ENCODE peak calls at places on chromosome 18, in four cellular contexts. One of them, this sample, is unnamed.

GRCh38 chr18:26215247-26215970 is 10.8 kb upstream of the TAF4B start:
- DNase-seq in MM.1S: peak; percentile 73
- DNase-seq in NCI-H748 treated with DMSO at 0.1 percent for 48 hours: no peak
- DNase-seq in GM04504: no peak
- DNase-seq in this sample: no peak

GRCh38 chr18:76490701-76491171 is 4.3 kb downstream of the ZNF516 start:
- DNase-seq in MM.1S: peak; percentile 50
- DNase-seq in NCI-H748 treated with DMSO at 0.1 percent for 48 hours: peak; percentile 23
- DNase-seq in GM04504: no peak
- DNase-seq in this sample: no peak

GRCh38 chr18:2306641-2307040 is 264.7 kb downstream of the METTL4 start:
- DNase-seq in MM.1S: no peak
- DNase-seq in NCI-H748 treated with DMSO at 0.1 percent for 48 hours: no peak
- DNase-seq in GM04504: no peak
- DNase-seq in this sample: no peak

GRCh38 chr18:56248613-56249235 is 389.7 kb downstream of the TXNL1 start:
- DNase-seq in MM.1S: peak; percentile 76
- DNase-seq in NCI-H748 treated with DMSO at 0.1 percent for 48 hours: no peak
- DNase-seq in GM04504: no peak
- DNase-seq in this sample: no peak

GRCh38 chr18:59383831-59384230 is 24.8 kb upstream of the LMAN1 start:
- DNase-seq in MM.1S: no peak
- DNase-seq in NCI-H748 treated with DMSO at 0.1 percent for 48 hours: peak; percentile 92
- DNase-seq in GM04504: no peak
- DNase-seq in this sample: no peak

GRCh38 chr18:76450912-76451421 is 44.1 kb downstream of the ZNF516 start:
- DNase-seq in MM.1S: no peak
- DNase-seq in NCI-H748 treated with DMSO at 0.1 percent for 48 hours: no peak
- DNase-seq in GM04504: no peak
- DNase-seq in this sample: peak; percentile 21

GRCh38 chr18:5543854-5544389 is at the start of gene EPB41L3:
- DNase-seq in MM.1S: no peak
- DNase-seq in NCI-H748 treated with DMSO at 0.1 percent for 48 hours: no peak
- DNase-seq in GM04504: no peak
- DNase-seq in this sample: no peak

GRCh38 chr18:44066541-44066940 is 614.1 kb upstream of the SETBP1 start:
- DNase-seq in MM.1S: no peak
- DNase-seq in NCI-H748 treated with DMSO at 0.1 percent for 48 hours: no peak
- DNase-seq in GM04504: no peak
- DNase-seq in this sample: no peak

GRCh38 chr18:22032392-22032961 is 136.9 kb upstream of the GATA6 start:
- DNase-seq in MM.1S: no peak
- DNase-seq in NCI-H748 treated with DMSO at 0.1 percent for 48 hours: no peak
- DNase-seq in GM04504: peak; percentile 51
- DNase-seq in this sample: no peak

GRCh38 chr18:78506031-78506461 is 473.6 kb upstream of the SALL3 start:
- DNase-seq in MM.1S: no peak
- DNase-seq in NCI-H748 treated with DMSO at 0.1 percent for 48 hours: no peak
- DNase-seq in GM04504: no peak
- DNase-seq in this sample: no peak

GRCh38 chr18:41758534-41758933 is 196.5 kb upstream of the PIK3C3 start:
- DNase-seq in MM.1S: no peak
- DNase-seq in NCI-H748 treated with DMSO at 0.1 percent for 48 hours: no peak
- DNase-seq in GM04504: no peak
- DNase-seq in this sample: no peak

GRCh38 chr18:44679912-44680270 is 797 bp upstream of the SETBP1 start:
- DNase-seq in MM.1S: peak; percentile 60
- DNase-seq in NCI-H748 treated with DMSO at 0.1 percent for 48 hours: peak; percentile 61
- DNase-seq in GM04504: no peak
- DNase-seq in this sample: peak; percentile 63

GRCh38 chr18:63307555-63308200 is 11.9 kb downstream of the BCL2 start:
- DNase-seq in MM.1S: no peak
- DNase-seq in NCI-H748 treated with DMSO at 0.1 percent for 48 hours: no peak
- DNase-seq in GM04504: no peak
- DNase-seq in this sample: no peak

GRCh38 chr18:2894841-2895370 is 48.1 kb downstream of the EMILIN2 start:
- DNase-seq in MM.1S: no peak
- DNase-seq in NCI-H748 treated with DMSO at 0.1 percent for 48 hours: no peak
- DNase-seq in GM04504: no peak
- DNase-seq in this sample: no peak

GRCh38 chr18:7921938-7922587 is 354.9 kb downstream of the PTPRM start:
- DNase-seq in MM.1S: no peak
- DNase-seq in NCI-H748 treated with DMSO at 0.1 percent for 48 hours: no peak
- DNase-seq in GM04504: peak; percentile 20
- DNase-seq in this sample: no peak

GRCh38 chr18:79317718-79318117 is 78.0 kb upstream of the NFATC1 start:
- DNase-seq in MM.1S: no peak
- DNase-seq in NCI-H748 treated with DMSO at 0.1 percent for 48 hours: no peak
- DNase-seq in GM04504: no peak
- DNase-seq in this sample: no peak

GRCh38 chr18:64653068-64653467 is 504.2 kb upstream of the LINC00305 start:
- DNase-seq in MM.1S: no peak
- DNase-seq in NCI-H748 treated with DMSO at 0.1 percent for 48 hours: no peak
- DNase-seq in GM04504: no peak
- DNase-seq in this sample: no peak

GRCh38 chr18:67476585-67476984 is 39.9 kb downstream of the DSEL start:
- DNase-seq in MM.1S: no peak
- DNase-seq in NCI-H748 treated with DMSO at 0.1 percent for 48 hours: no peak
- DNase-seq in GM04504: peak; percentile 16
- DNase-seq in this sample: no peak

GRCh38 chr18:63290456-63291200 is 28.9 kb downstream of the BCL2 start:
- DNase-seq in MM.1S: no peak
- DNase-seq in NCI-H748 treated with DMSO at 0.1 percent for 48 hours: no peak
- DNase-seq in GM04504: no peak
- DNase-seq in this sample: no peak

GRCh38 chr18:48832961-48833700 is 117.6 kb downstream of the SMAD7 start:
- DNase-seq in MM.1S: no peak
- DNase-seq in NCI-H748 treated with DMSO at 0.1 percent for 48 hours: peak; percentile 33
- DNase-seq in GM04504: peak; percentile 61
- DNase-seq in this sample: no peak

GRCh38 chr18:9712606-9713005 is 4.5 kb downstream of the RAB31 start:
- DNase-seq in MM.1S: no peak
- DNase-seq in NCI-H748 treated with DMSO at 0.1 percent for 48 hours: no peak
- DNase-seq in GM04504: no peak
- DNase-seq in this sample: no peak

GRCh38 chr18:29176681-29177080 is 999.8 kb upstream of the CDH2 start:
- DNase-seq in MM.1S: no peak
- DNase-seq in NCI-H748 treated with DMSO at 0.1 percent for 48 hours: no peak
- DNase-seq in GM04504: no peak
- DNase-seq in this sample: no peak

GRCh38 chr18:49691177-49691608 is 122.1 kb downstream of the ACAA2 start:
- DNase-seq in MM.1S: no peak
- DNase-seq in NCI-H748 treated with DMSO at 0.1 percent for 48 hours: no peak
- DNase-seq in GM04504: peak; percentile 41
- DNase-seq in this sample: no peak

GRCh38 chr18:33755918-33756590 is 178.0 kb downstream of the ASXL3 start:
- DNase-seq in MM.1S: no peak
- DNase-seq in NCI-H748 treated with DMSO at 0.1 percent for 48 hours: peak; percentile 66
- DNase-seq in GM04504: peak; percentile 46
- DNase-seq in this sample: no peak

GRCh38 chr18:48293954-48294893 is 115.0 kb downstream of the ZBTB7C start:
- DNase-seq in MM.1S: no peak
- DNase-seq in NCI-H748 treated with DMSO at 0.1 percent for 48 hours: no peak
- DNase-seq in GM04504: no peak
- DNase-seq in this sample: peak; percentile 19